ENCODE peak calls at places on chromosomes 2 and 18, in ten cellular contexts. Y is HAP-1; N is stimulated activated naive CD8-positive, alpha-beta T cell treated with anti-CD3 and anti-CD28 coated beads, Interleukin-15, Interleukin-2, amounts not matched to agents 100 U/mL and 50 U/mL, for 24 hours; D is Ammon's horn; T is stimulated activated CD8-positive, alpha-beta memory T cell treated with anti-CD3 and anti-CD28 coated beads, Interleukin-4, amount 100 ng/mL, for 4 hours; L is HT1080; Z is A549; H is NCI-H510A treated with DMSO at 0.1 percent for 48 hours; W is activated CD4-positive, alpha-beta memory T cell treated with anti-CD3 and anti-CD28 coated beads for 36 hours; A is NCI-H2029 treated with DMSO at 0.1 percent for 48 hours. I is an unnamed sample.

GRCh38 chr2:210795506-210795905 is 239.1 kb downstream of the CPS1 start:
- DNase-seq in N (no peak), H (no peak), A (no peak), W (no peak), Z (no peak), Y (no peak), T (no peak), D (peak), L (no peak), I (no peak)

GRCh38 chr2:129906861-129907235 is 72.6 kb upstream of the RAB6C start:
- DNase-seq in L (no peak), A (no peak), Y (no peak), Z (no peak), W (no peak), T (no peak), H (no peak), D (no peak), N (no peak), I (peak)

GRCh38 chr2:222747526-222748160 is 76.2 kb downstream of the MOGAT1 start:
- DNase-seq in D (no peak), Z (no peak), T (no peak), N (peak), Y (peak), H (no peak), L (no peak), W (peak), A (no peak), I (no peak)

GRCh38 chr2:54577944-54578667 is 122.0 kb downstream of the SPTBN1 start:
- DNase-seq in L (no peak), D (no peak), A (no peak), W (no peak), N (no peak), Y (peak), H (no peak), Z (no peak), T (no peak), I (no peak)

GRCh38 chr2:112674229-112674628 is 28.5 kb downstream of the SLC20A1 start:
- DNase-seq in N (no peak), Y (no peak), T (no peak), A (no peak), H (no peak), W (no peak), Z (no peak), L (no peak), D (peak), I (no peak)

GRCh38 chr2:158269143-158269542 is 167.5 kb downstream of the UPP2 start:
- DNase-seq in N (no peak), A (peak), Z (no peak), D (no peak), T (no peak), H (peak), L (no peak), W (no peak), Y (no peak), I (no peak)

GRCh38 chr2:177574357-177574756 is 181.8 kb downstream of the AGPS start:
- DNase-seq in Z (no peak), H (no peak), N (no peak), Y (no peak), A (no peak), T (no peak), W (no peak), D (no peak), L (peak), I (no peak)

GRCh38 chr18:62069556-62069955 is 117.3 kb downstream of the PIGN start:
- DNase-seq in Z (no peak), H (no peak), D (no peak), L (no peak), T (no peak), Y (no peak), N (no peak), W (no peak), A (no peak), I (no peak)

GRCh38 chr18:45589559-45590041 is 25.7 kb upstream of the SLC14A2 start:
- DNase-seq in T (no peak), Z (no peak), N (no peak), D (no peak), A (no peak), L (peak), W (no peak), H (no peak), Y (no peak), I (no peak)

GRCh38 chr2:237234268-237234667 is 148.6 kb downstream of the COPS8 start:
- DNase-seq in W (no peak), D (no peak), H (no peak), Y (no peak), A (no peak), T (no peak), Z (no peak), L (no peak), N (no peak), I (no peak)

GRCh38 chr2:52821631-52822030 is 946.0 kb upstream of the CHAC2 start:
- DNase-seq in Z (no peak), Y (peak), A (no peak), H (peak), W (no peak), T (no peak), N (no peak), D (no peak), L (peak), I (no peak)

GRCh38 chr2:102782916-102783315 is 21.1 kb downstream of the TMEM182 start:
- DNase-seq in Z (no peak), N (no peak), Y (no peak), L (no peak), H (no peak), A (no peak), D (no peak), T (no peak), W (no peak), I (no peak)

GRCh38 chr2:219469186-219469724 is 29.4 kb upstream of the GMPPA start:
- DNase-seq in L (peak), Z (peak), D (no peak), W (no peak), A (no peak), T (no peak), Y (no peak), N (no peak), H (no peak), I (no peak)

GRCh38 chr2:174546519-174547506 is 50.8 kb downstream of the WIPF1 start:
- DNase-seq in L (peak), A (no peak), T (no peak), Y (no peak), N (peak), H (peak), Z (no peak), D (peak), W (peak), I (no peak)

GRCh38 chr18:46332956-46333355 is 228.8 kb downstream of the HAUS1 start:
- DNase-seq in A (no peak), N (no peak), D (peak), H (no peak), W (peak), Z (no peak), T (no peak), L (no peak), Y (no peak), I (no peak)

GRCh38 chr18:12438257-12438656 is 30.5 kb downstream of the PRELID3A start:
- DNase-seq in T (no peak), Y (no peak), N (no peak), D (no peak), Z (no peak), W (no peak), H (no peak), L (no peak), A (no peak), I (no peak)

GRCh38 chr18:22466608-22467390 is 49.1 kb upstream of the CTAGE1 start:
- DNase-seq in N (no peak), H (no peak), T (no peak), D (no peak), Z (peak), W (no peak), Y (no peak), A (no peak), L (peak), I (peak)

GRCh38 chr2:190723397-190724090 is 74.7 kb downstream of the NAB1 start:
- DNase-seq in Z (no peak), A (no peak), Y (no peak), N (no peak), L (peak), H (no peak), W (no peak), D (no peak), T (no peak), I (no peak)

GRCh38 chr2:200189964-200190363 is 116.5 kb upstream of the SPATS2L start:
- DNase-seq in Y (no peak), D (no peak), W (no peak), L (peak), H (no peak), T (no peak), Z (no peak), N (no peak), A (no peak), I (no peak)

GRCh38 chr2:62305421-62306176 is 109.7 kb downstream of the B3GNT2 start:
- DNase-seq in N (peak), D (no peak), T (peak), H (peak), L (no peak), Z (no peak), Y (no peak), A (peak), W (peak), I (no peak)

GRCh38 chr2:213415093-213415492 is 130.8 kb downstream of the SPAG16 start:
- DNase-seq in D (no peak), N (no peak), L (no peak), Z (no peak), W (no peak), A (no peak), T (no peak), H (no peak), Y (no peak), I (no peak)

GRCh38 chr18:33937270-33937816 is 287.4 kb downstream of the NOL4 start:
- DNase-seq in Y (no peak), W (no peak), H (no peak), D (no peak), Z (no peak), N (no peak), A (no peak), T (no peak), L (no peak), I (no peak)

GRCh38 chr2:238998775-238999174 is 150.9 kb downstream of the TWIST2 start:
- DNase-seq in T (no peak), H (no peak), A (no peak), N (no peak), Z (no peak), Y (no peak), W (no peak), D (no peak), L (no peak), I (no peak)

GRCh38 chr2:66930499-66931165 is 466.5 kb upstream of the ETAA1 start:
- DNase-seq in T (no peak), A (no peak), L (no peak), Y (no peak), H (no peak), Z (no peak), W (no peak), N (no peak), D (no peak), I (no peak)

GRCh38 chr2:146246734-146247523 is 1597.9 kb upstream of the ACVR2A start:
- DNase-seq in N (no peak), Y (no peak), H (no peak), A (peak), W (no peak), T (no peak), L (no peak), Z (no peak), D (no peak), I (no peak)

GRCh38 chr18:79771446-79772107 is 26.2 kb upstream of the KCNG2 start:
- DNase-seq in Z (no peak), L (no peak), H (no peak), W (no peak), Y (no peak), T (no peak), N (no peak), D (no peak), A (no peak), I (peak)

I was measured in upper lobe of left lung.